ENCODE peak calls at places on chromosomes 3 and 15, in eight cellular contexts. U is spleen, R is HFFc6, S is ovary, L is hepatocyte, Y is lower lobe of right lung, W is psoas muscle, M is upper lobe of right lung. K is an unnamed sample.

GRCh38 chr3:33146791-33147445 is 33.1 kb downstream of the CRTAP start:
- DNase-seq in U (no peak), R (no peak), S (no peak), L (no peak), Y (no peak), W (no peak), M (no peak), K (no peak)

GRCh38 chr3:124582196-124582595 is 148.1 kb upstream of the UMPS start:
- DNase-seq in U (no peak), R (no peak), S (no peak), L (no peak), Y (no peak), W (no peak), M (no peak), K (no peak)

GRCh38 chr3:146503459-146504202 is 34.3 kb upstream of the PLSCR2 start:
- DNase-seq in U (no peak), R (peak; percentile 52), S (no peak), L (peak; percentile 47), Y (no peak), W (no peak), M (no peak), K (peak; percentile 72)

GRCh38 chr15:86863226-86863915 is 783.7 kb downstream of the AGBL1 start:
- DNase-seq in U (no peak), R (no peak), S (no peak), L (peak; percentile 15), Y (no peak), W (peak; percentile 73), M (no peak), K (peak; percentile 91)

GRCh38 chr3:58996730-58997129 is 53.1 kb downstream of the CFAP20DC start:
- DNase-seq in U (no peak), R (no peak), S (no peak), L (no peak), Y (no peak), W (no peak), M (no peak), K (no peak)

GRCh38 chr15:78093242-78094020 is 1.1 kb downstream of the SH2D7 start:
- DNase-seq in U (no peak), R (peak; percentile 72), S (no peak), L (no peak), Y (no peak), W (no peak), M (no peak), K (peak; percentile 55)

GRCh38 chr3:129919357-129919756 is 25.8 kb upstream of the TMCC1 start:
- DNase-seq in U (no peak), R (no peak), S (no peak), L (no peak), Y (no peak), W (no peak), M (no peak), K (no peak)

GRCh38 chr3:63343674-63344073 is 65.6 kb downstream of the SYNPR start:
- DNase-seq in U (no peak), R (peak; percentile 97), S (peak; percentile 74), L (peak; percentile 90), Y (peak; percentile 48), W (peak; percentile 76), M (no peak), K (peak; percentile 81)

GRCh38 chr15:73010154-73011152 is 41.8 kb upstream of the NEO1 start:
- DNase-seq in U (no peak), R (no peak), S (no peak), L (no peak), Y (no peak), W (no peak), M (no peak), K (no peak)

GRCh38 chr15:94744080-94744793 is 512.9 kb downstream of the MCTP2 start:
- DNase-seq in U (no peak), R (no peak), S (no peak), L (no peak), Y (no peak), W (no peak), M (no peak), K (no peak)

GRCh38 chr15:93052090-93052892 is 36.7 kb downstream of the RGMA start:
- DNase-seq in U (no peak), R (no peak), S (no peak), L (no peak), Y (no peak), W (no peak), M (no peak), K (no peak)

GRCh38 chr3:133329626-133330025 is 70.2 kb upstream of the BFSP2 start:
- DNase-seq in U (no peak), R (no peak), S (no peak), L (no peak), Y (no peak), W (no peak), M (no peak), K (no peak)

GRCh38 chr3:23800731-23801130 is 5.0 kb upstream of the UBE2E1 start:
- DNase-seq in U (no peak), R (no peak), S (no peak), L (no peak), Y (no peak), W (no peak), M (no peak), K (no peak)

GRCh38 chr15:91128028-91128427 is 28.0 kb downstream of the SV2B start:
- DNase-seq in U (no peak), R (no peak), S (no peak), L (no peak), Y (no peak), W (no peak), M (no peak), K (no peak)

GRCh38 chr3:171407746-171408145 is 52.5 kb downstream of the TNIK start:
- DNase-seq in U (no peak), R (peak; percentile 74), S (no peak), L (no peak), Y (no peak), W (no peak), M (no peak), K (no peak)

GRCh38 chr15:62142736-62143135 is 22.3 kb downstream of the C2CD4B start:
- DNase-seq in U (no peak), R (no peak), S (no peak), L (no peak), Y (no peak), W (no peak), M (no peak), K (no peak)

GRCh38 chr3:179005213-179005612 is 66.4 kb downstream of the ZMAT3 start:
- DNase-seq in U (no peak), R (no peak), S (no peak), L (no peak), Y (no peak), W (no peak), M (no peak), K (no peak)

GRCh38 chr15:64740361-64741170 is 34.8 kb downstream of the RBPMS2 start:
- DNase-seq in U (no peak), R (peak; percentile 73), S (peak; percentile 86), L (peak; percentile 50), Y (peak; percentile 77), W (no peak), M (peak; percentile 78), K (no peak)

GRCh38 chr15:74320358-74321247 is 46.8 kb downstream of the CYP11A1 start:
- DNase-seq in U (no peak), R (peak; percentile 35), S (peak; percentile 69), L (peak; percentile 51), Y (no peak), W (peak; percentile 77), M (no peak), K (no peak)

GRCh38 chr3:119575507-119575906 is 3.8 kb upstream of the ADPRH start:
- DNase-seq in U (no peak), R (no peak), S (no peak), L (no peak), Y (no peak), W (no peak), M (no peak), K (no peak)

GRCh38 chr3:50156549-50156948 is 1.4 kb downstream of the SEMA3F start:
- DNase-seq in U (no peak), R (no peak), S (no peak), L (no peak), Y (no peak), W (no peak), M (no peak), K (no peak)
- TF ChIP-seq CTCF in U (no peak), R (no peak), S (no peak), L (no peak), Y (no peak), W (no peak), M (no peak), K (no peak)

DNA sequence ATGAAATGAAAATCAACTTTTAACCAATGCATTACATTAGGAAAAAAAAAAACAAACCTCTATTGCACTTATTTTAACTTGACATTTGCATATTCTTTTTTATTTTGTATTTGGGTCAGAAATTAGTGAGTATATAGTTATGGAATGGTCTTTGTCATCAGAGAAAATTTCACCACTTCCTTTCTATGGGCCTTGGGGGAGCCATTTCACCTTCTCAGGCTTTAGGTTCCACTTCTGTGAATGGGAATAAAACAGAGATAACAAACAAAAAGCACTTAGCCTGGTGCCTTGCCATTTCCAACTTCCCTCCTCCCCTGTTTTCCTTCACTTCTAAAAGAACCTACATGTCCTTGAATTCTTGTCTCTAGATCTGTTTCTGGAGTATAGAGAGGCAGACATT is 168.0 kb upstream of the STT3B start:
- DNase-seq in U (no peak), R (peak; percentile 60), S (no peak), L (no peak), Y (no peak), W (no peak), M (no peak), K (no peak)
- TF ChIP-seq CTCF in U (no peak), R (peak; percentile 61), S (no peak), L (no peak), Y (no peak), W (no peak), M (no peak), K (no peak)

GRCh38 chr3:152937234-152937633 is 102.3 kb downstream of the P2RY1 start:
- DNase-seq in U (no peak), R (no peak), S (no peak), L (no peak), Y (no peak), W (no peak), M (no peak), K (no peak)
- TF ChIP-seq CTCF in U (no peak), R (no peak), S (no peak), L (peak; percentile 50), Y (no peak), W (peak; percentile 8), M (peak; percentile 22), K (no peak)

DNA sequence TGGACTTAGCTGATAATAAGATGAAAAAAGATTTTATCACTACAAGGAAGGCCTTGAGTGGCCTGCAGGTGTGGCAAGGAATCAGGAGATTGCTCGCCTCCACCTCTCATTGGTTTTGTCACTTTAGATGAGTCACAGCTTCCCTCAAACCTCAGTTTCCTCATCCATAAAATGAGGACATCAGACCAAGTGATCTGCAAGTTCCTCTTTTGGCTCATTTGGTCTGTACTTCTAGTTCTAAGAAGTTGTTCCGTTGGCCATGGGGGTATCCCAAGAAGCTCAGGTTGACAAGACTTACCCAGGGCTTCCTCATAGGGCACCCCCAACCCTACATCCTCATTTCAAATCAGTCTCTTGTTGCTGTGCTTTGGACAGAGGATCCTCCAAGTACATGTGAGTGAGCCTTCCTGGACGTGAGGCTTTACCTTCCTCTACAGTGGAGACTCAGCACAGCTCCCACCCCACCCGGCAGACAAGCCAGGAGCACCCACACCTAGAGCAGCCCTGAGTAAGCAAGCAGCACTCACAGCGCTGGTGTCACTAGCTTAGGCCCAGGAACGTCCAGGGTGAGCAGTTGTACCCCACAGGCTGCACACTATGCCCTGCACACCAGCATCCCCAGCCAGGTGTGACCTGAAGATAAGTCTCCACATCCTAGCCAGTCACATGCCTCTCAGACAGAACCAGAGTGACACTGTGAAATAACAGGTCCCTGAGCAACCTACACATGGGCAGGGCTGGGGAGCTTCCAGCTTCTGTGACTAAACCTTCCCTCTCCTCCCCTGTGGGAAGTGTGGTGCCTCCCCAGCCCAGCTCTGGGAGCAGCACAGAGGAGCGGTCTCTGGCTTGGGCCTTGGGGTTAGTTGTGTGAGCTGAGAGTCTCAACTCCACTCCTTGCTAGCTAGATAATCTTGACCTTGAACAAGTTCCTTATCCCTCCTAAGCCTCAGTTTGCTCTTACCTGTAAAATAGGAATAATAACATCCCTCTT is 253.8 kb downstream of the UACA start:
- DNase-seq in U (peak; percentile 78), R (no peak), S (no peak), L (no peak), Y (no peak), W (no peak), M (no peak), K (peak; percentile 61)
- TF ChIP-seq CTCF in U (no peak), R (no peak), S (no peak), L (no peak), Y (no peak), W (no peak), M (no peak), K (peak; percentile 28)

K was measured in RWPE2.